ENCODE peak calls at places on chromosomes 1 and 21, in four cellular contexts. B is H1, S is H9, J is mesendoderm. I is an unnamed sample.

GRCh38 chr21:42671778-42672593 is 18.6 kb downstream of the PDE9A start:
- DNase-seq in S (no peak), B (no peak), J (no peak), I (no peak)

GRCh38 chr1:181438013-181438412 is 45.3 kb upstream of the CACNA1E start:
- DNase-seq in J (no peak), B (no peak), S (no peak), I (no peak)

GRCh38 chr1:223323491-223324484 is 40.2 kb downstream of the SUSD4 start:
- DNase-seq in B (no peak), S (no peak), J (no peak), I (no peak)

GRCh38 chr1:155860939-155861496 is 1.7 kb downstream of the SYT11 start:
- DNase-seq in J (no peak), B (no peak), S (no peak), I (no peak)

GRCh38 chr1:26833432-26834405 is 7.2 kb downstream of the ZDHHC18 start:
- DNase-seq in J (no peak), B (no peak), S (no peak), I (no peak)

GRCh38 chr1:43789604-43790288 is 82.4 kb downstream of the ST3GAL3 start:
- DNase-seq in S (no peak), B (no peak), J (no peak), I (no peak)

GRCh38 chr1:236904874-236905741 is 99.1 kb downstream of the MT1HL1 start:
- DNase-seq in B (no peak), S (no peak), J (no peak), I (peak; percentile 83)

GRCh38 chr1:233326319-233326994 is 1.1 kb upstream of the MAP3K21 start:
- DNase-seq in S (no peak), B (no peak), J (no peak), I (no peak)

GRCh38 chr1:182133181-182133580 is 71.7 kb upstream of the ZNF648 start:
- DNase-seq in S (no peak), J (no peak), B (no peak), I (peak; percentile 83)

DNA sequence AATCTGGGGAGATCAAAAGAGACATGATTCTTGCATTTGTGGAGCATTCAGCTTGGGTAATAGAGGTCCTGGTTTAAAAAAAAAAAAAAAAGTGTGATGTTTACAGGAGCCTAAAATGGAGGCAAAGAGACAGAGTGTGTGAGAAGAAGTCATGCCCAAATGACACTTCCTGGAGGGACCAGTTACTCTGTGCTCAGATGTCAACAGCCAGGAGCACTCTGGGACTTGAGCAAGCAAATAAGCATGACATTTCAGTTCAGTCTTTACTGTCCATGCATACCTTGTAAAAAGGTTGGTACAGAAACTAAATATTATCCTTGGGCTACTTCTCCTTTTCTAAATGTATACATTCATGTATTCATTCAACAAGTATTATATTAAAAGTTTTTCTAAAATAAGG is 25.2 kb upstream of the ADGRL2 start:
- DNase-seq in B (no peak), S (no peak), J (no peak), I (no peak)
- H3K4me2 ChIP-seq in B (no peak overlapping the region), S (no peak overlapping the region), J (no peak overlapping the region), I (no peak overlapping the region)

DNA sequence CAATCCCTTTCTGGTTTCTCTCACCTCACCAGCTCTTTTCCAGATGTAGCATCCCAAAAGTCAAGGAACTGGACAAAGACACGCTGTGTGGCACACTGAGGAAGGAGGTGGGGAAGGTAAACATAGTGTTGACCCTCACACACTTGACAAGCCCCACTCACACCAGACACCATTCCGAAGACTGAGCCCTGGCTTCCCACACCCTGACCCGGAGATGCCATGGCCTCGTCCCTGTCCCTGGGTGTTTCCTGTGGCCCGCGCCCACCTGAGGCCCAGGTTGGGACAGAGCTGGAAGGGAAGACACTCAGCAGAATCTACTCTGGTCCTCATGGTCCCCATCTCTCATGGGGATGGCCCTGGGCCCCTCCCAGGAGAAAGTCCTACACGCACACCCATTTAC is 16.4 kb downstream of the VWA5B1 start:
- DNase-seq in S (no peak), B (no peak), J (no peak), I (no peak)
- H3K23ac ChIP-seq in S (no peak overlapping the region), B (no peak overlapping the region), J (no peak overlapping the region), I (no peak overlapping the region)

GRCh38 chr1:231418741-231419107 is 3.4 kb downstream of the EGLN1 start:
- DNase-seq in S (no peak), B (no peak), J (no peak), I (no peak)

GRCh38 chr1:231420959-231421615 is 1.0 kb downstream of the EGLN1 start:
- DNase-seq in S (peak; percentile 64), J (peak; percentile 68), B (no peak), I (peak; percentile 61)

GRCh38 chr1:231419147-231419546 is 2.9 kb downstream of the EGLN1 start:
- DNase-seq in B (no peak), S (no peak), J (no peak), I (no peak)

GRCh38 chr1:231420299-231420958 is 1.7 kb downstream of the EGLN1 start:
- DNase-seq in B (no peak), J (peak; percentile 25), S (no peak), I (no peak)

DNA sequence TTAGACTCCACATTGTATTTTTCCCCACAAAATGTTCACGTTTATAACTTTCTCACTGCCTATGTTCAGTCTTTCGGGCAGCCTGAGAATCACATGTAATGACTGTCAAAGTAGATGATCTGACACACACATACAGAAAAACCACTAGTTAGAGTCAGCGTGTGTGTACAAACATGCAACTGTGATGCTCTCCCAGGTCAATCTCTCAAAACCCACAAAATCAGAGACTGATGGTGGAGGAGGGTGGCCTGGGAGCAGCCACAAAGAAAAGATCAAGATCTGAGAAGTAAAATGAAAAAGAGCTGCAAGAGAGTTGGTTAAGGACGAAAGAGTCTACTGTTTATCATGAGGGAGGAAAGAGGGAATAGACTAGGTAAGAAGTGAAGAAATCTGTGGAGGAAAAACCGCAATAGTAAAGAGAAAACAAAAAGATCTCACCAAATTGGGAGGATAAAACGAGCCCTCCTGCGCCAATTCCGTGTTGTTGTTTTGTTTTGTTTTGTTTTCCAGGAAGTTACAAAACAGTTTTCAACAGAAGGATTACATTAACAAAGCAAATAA is 2.3 kb downstream of the EGLN1 start:
- DNase-seq in B (no peak), J (no peak), S (no peak), I (no peak)
- H3K79me2 ChIP-seq in B (peaks cover 13% of the 10 kb centered on the region), J (no peaks in the 10 kb centered on the region), S (no peaks in the 10 kb centered on the region), I (peaks cover 8% of the 10 kb centered on the region)

GRCh38 chr1:151455966-151456365 is 3.3 kb downstream of the POGZ start:
- DNase-seq in S (no peak), J (no peak), B (no peak), I (no peak)
- H3K4me2 ChIP-seq in S (no peak overlapping the region), J (no peak overlapping the region), B (no peak overlapping the region), I (no peak overlapping the region)

DNA sequence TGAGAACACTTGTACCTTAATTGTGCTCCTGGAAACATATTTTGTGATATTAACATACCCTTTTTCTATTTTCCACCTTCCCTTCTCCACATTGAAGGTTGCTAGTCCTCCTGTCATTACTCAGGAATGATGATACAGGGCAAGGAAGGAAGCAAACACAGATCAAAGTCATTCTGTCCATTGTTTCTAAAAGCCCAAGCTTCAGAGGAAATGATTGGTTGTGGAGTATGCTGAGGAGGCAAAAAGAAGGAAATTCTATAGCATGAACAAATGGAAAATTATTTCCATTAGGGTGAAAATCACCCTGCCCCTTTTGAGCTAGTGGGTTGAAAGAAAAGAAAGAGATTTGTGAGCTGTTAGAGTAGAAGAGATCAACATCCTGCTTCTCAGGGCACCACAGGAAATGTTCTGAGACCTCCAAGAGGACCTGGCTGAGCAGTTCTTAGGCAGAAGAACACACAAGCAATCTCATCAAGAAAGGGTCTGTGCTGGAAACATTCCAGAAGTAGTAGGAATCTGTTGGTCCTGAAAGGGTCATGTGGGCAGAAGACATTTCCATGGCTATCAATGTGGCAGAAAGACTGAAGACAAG is 29.0 kb upstream of the PRRX1 start:
- DNase-seq in J (no peak), S (no peak), B (no peak), I (no peak)
- H3K23ac ChIP-seq in J (no peak overlapping the region), S (no peak overlapping the region), B (peak overlapping the region; percentile 65), I (no peak overlapping the region)

GRCh38 chr1:11499825-11500331 is 20.9 kb downstream of the DISP3 start:
- DNase-seq in S (peak; percentile 41), J (no peak), B (no peak), I (no peak)

GRCh38 chr1:11495579-11495978 is 16.6 kb downstream of the DISP3 start:
- DNase-seq in J (no peak), B (no peak), S (no peak), I (no peak)

GRCh38 chr1:11493972-11494655 is 15.2 kb downstream of the DISP3 start:
- DNase-seq in S (no peak), J (no peak), B (no peak), I (no peak)

GRCh38 chr1:11498956-11499824 is 20.2 kb downstream of the DISP3 start:
- DNase-seq in J (peak; percentile 20), S (no peak), B (no peak), I (no peak)

GRCh38 chr1:11496551-11497080 is 17.7 kb downstream of the DISP3 start:
- DNase-seq in J (no peak), S (no peak), B (no peak), I (no peak)
- H3K79me2 ChIP-seq in J (no peaks in the 10 kb centered on the region), S (no peaks in the 10 kb centered on the region), B (no peaks in the 10 kb centered on the region), I (no peaks in the 10 kb centered on the region)

DNA sequence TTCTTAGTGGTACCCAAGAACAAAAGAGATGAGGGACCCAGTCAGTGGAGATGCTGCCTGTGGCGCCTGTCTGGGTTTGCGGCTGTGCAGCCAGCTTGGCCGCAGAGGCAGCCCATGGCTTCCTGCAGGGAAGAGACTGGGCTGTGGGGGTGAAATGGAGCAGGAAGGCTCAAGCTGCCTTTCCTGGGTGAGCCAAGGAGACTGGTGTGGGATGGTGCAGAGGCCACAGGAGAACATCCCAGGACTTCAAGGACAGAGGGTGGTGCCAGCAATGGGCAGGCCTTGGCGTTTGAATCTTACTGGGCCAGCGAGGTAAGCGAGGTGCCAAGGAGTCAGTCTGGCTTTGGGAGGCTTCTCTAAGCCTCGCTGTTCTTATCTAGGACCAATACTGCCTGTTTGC is 26.4 kb downstream of the KCNA10 start:
- DNase-seq in J (no peak), B (no peak), S (no peak), I (no peak)
- H3K4me2 ChIP-seq in J (no peak overlapping the region), B (no peak overlapping the region), S (no peak overlapping the region), I (no peak overlapping the region)

GRCh38 chr1:244835276-244836134 is at the start of gene COX20:
- DNase-seq in B (peak; percentile 70), S (peak; percentile 92), J (peak; percentile 96), I (peak; percentile 84)
- H3K23ac ChIP-seq in B (no peak within 1 kb of the TSS), S (peak within 1 kb of the TSS; percentile 52), J (no peak within 1 kb of the TSS), I (no peak within 1 kb of the TSS)

GRCh38 chr1:24928631-24929090 is 1.4 kb downstream of the RUNX3 start:
- DNase-seq in J (peak; percentile 60), S (no peak), B (no peak), I (no peak)

GRCh38 chr1:24927886-24928630 is 2.0 kb downstream of the RUNX3 start:
- DNase-seq in J (no peak), S (no peak), B (no peak), I (no peak)

GRCh38 chr1:24926596-24927249 is 3.4 kb downstream of the RUNX3 start:
- DNase-seq in J (peak; percentile 46), S (no peak), B (no peak), I (no peak)

GRCh38 chr1:24925963-24926362 is 4.1 kb downstream of the RUNX3 start:
- DNase-seq in S (no peak), J (peak; percentile 26), B (no peak), I (no peak)

DNA sequence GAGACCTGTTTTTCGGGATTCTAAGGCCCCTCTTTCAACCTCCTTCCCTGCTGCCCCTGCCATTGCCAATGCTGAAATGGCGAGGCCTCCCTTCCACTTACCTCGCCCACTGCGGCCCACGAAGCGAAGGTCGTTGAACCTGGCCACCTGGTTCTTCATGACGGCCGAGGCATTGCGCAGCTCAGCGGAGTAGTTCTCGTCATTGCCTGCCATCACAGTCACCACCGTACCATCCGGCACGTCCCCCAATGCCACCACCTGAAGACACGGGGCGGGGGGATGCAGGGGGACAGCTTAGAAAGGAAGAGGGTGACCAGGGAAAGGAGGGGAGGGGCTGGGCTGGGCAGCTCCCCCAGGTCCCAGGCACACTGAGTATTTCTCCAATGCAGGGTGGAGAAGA is 2.6 kb downstream of the RUNX3 start:
- DNase-seq in J (no peak), B (no peak), S (no peak), I (no peak)
- H3K79me2 ChIP-seq in J (no peaks in the 10 kb centered on the region), B (no peaks in the 10 kb centered on the region), S (no peaks in the 10 kb centered on the region), I (no peaks in the 10 kb centered on the region)